ENCODE peak calls at places on chromosome 13, in seven cellular contexts. M is left ventricle myocardium superior, F is HAP-1, O is WTC11, C is tibial nerve, X is B cell, N is EL. T is an unnamed sample.

GRCh38 chr13:74246398-74246975 is 112.3 kb upstream of the KLF12 start:
- DNase-seq in C (no peak), O (no peak), N (no peak), X (no peak), M (no peak), F (no peak), T (peak; percentile 37)

GRCh38 chr13:50156140-50156539 is 140.9 kb downstream of the KCNRG start:
- DNase-seq in M (no peak), X (no peak), C (no peak), O (no peak), F (peak; percentile 14), N (peak; percentile 41), T (peak; percentile 43)

GRCh38 chr13:90205911-90206310 is 1141.6 kb upstream of the MIR17HG start:
- DNase-seq in O (no peak), X (no peak), C (no peak), N (no peak), M (no peak), F (no peak), T (no peak)

GRCh38 chr13:21668665-21669599 is 1.9 kb upstream of the FGF9 start:
- DNase-seq in O (peak; percentile 24), X (peak; percentile 55), N (peak; percentile 11), M (peak; percentile 39), C (no peak), F (peak; percentile 35), T (no peak)

GRCh38 chr13:100491164-100491847 is 97.3 kb downstream of the GGACT start:
- DNase-seq in N (no peak), O (no peak), M (peak; percentile 58), C (peak; percentile 20), X (no peak), F (no peak), T (peak; percentile 76)

GRCh38 chr13:51065372-51066090 is 45.5 kb downstream of the C13orf42 start:
- DNase-seq in M (peak; percentile 38), N (no peak), F (no peak), O (no peak), C (no peak), X (no peak), T (no peak)

GRCh38 chr13:21055511-21056045 is 5.8 kb downstream of the LATS2 start:
- DNase-seq in F (no peak), M (no peak), N (no peak), O (no peak), X (no peak), C (no peak), T (no peak)

GRCh38 chr13:37735293-37735692 is 134.3 kb downstream of the TRPC4 start:
- DNase-seq in M (no peak), F (no peak), N (no peak), C (no peak), X (no peak), O (no peak), T (no peak)

GRCh38 chr13:78649997-78650724 is 8.8 kb downstream of the OBI1 start:
- DNase-seq in X (no peak), N (no peak), O (no peak), C (no peak), M (no peak), F (no peak), T (no peak)

GRCh38 chr13:113843063-113843654 is 20.7 kb downstream of the GAS6 start:
- DNase-seq in X (no peak), N (no peak), F (no peak), C (no peak), O (no peak), M (peak; percentile 55), T (no peak)

GRCh38 chr13:27704681-27705080 is 83.0 kb downstream of the POLR1D start:
- DNase-seq in N (no peak), F (no peak), M (no peak), O (no peak), X (peak; percentile 12), C (no peak), T (no peak)

GRCh38 chr13:48783181-48783630 is 129.5 kb downstream of the CYSLTR2 start:
- DNase-seq in C (peak; percentile 64), N (peak; percentile 92), F (peak; percentile 11), M (peak; percentile 73), O (no peak), X (peak; percentile 4), T (no peak)

GRCh38 chr13:48491423-48492122 is 41.3 kb downstream of the RCBTB2 start:
- DNase-seq in N (peak; percentile 37), X (no peak), C (no peak), F (no peak), M (no peak), O (no peak), T (no peak)

T was measured in astrocyte of the cerebellum.